ENCODE peak calls at places on chromosome 15, in six cellular contexts. One of them, this sample, is unnamed.

GRCh38 chr15:72397780-72398179 is 325 bp upstream of the TMEM202 start:
- DNase-seq in left lung: no peak
- DNase-seq in heart right ventricle: no peak
- DNase-seq in CD8-positive, alpha-beta memory T cell: no peak
- DNase-seq in HepG2: no peak
- DNase-seq in cardiac muscle cell: no peak
- DNase-seq in this sample: no peak

GRCh38 chr15:23648920-23649515 is 1.4 kb upstream of the MAGEL2 start:
- DNase-seq in HepG2: peak; percentile 16
- DNase-seq in cardiac muscle cell: peak; percentile 9
- DNase-seq in left lung: no peak
- DNase-seq in heart right ventricle: peak; percentile 25
- DNase-seq in CD8-positive, alpha-beta memory T cell: no peak
- DNase-seq in this sample: no peak

GRCh38 chr15:42692997-42693396 is 43.9 kb downstream of the CDAN1 start:
- DNase-seq in cardiac muscle cell: no peak
- DNase-seq in HepG2: no peak
- DNase-seq in heart right ventricle: no peak
- DNase-seq in left lung: no peak
- DNase-seq in CD8-positive, alpha-beta memory T cell: no peak
- DNase-seq in this sample: no peak

GRCh38 chr15:23532019-23532418 is 33.5 kb upstream of the MKRN3 start:
- DNase-seq in cardiac muscle cell: peak; percentile 2
- DNase-seq in left lung: no peak
- DNase-seq in HepG2: no peak
- DNase-seq in CD8-positive, alpha-beta memory T cell: no peak
- DNase-seq in heart right ventricle: no peak
- DNase-seq in this sample: no peak

GRCh38 chr15:62472616-62473299 is 307.7 kb upstream of the C2CD4B start:
- DNase-seq in CD8-positive, alpha-beta memory T cell: no peak
- DNase-seq in left lung: no peak
- DNase-seq in HepG2: peak; percentile 54
- DNase-seq in cardiac muscle cell: no peak
- DNase-seq in heart right ventricle: peak; percentile 42
- DNase-seq in this sample: no peak

GRCh38 chr15:45588199-45588910 is 1.2 kb downstream of the BLOC1S6 start:
- DNase-seq in left lung: no peak
- DNase-seq in heart right ventricle: no peak
- DNase-seq in CD8-positive, alpha-beta memory T cell: no peak
- DNase-seq in cardiac muscle cell: peak; percentile 12
- DNase-seq in HepG2: peak; percentile 16
- DNase-seq in this sample: no peak

GRCh38 chr15:68211656-68212320 is 6.7 kb upstream of the CALML4 start:
- DNase-seq in CD8-positive, alpha-beta memory T cell: no peak
- DNase-seq in heart right ventricle: no peak
- DNase-seq in HepG2: no peak
- DNase-seq in left lung: no peak
- DNase-seq in cardiac muscle cell: no peak
- DNase-seq in this sample: peak; percentile 28

GRCh38 chr15:93485922-93486327 is 396.9 kb upstream of the RGMA start:
- DNase-seq in heart right ventricle: peak; percentile 37
- DNase-seq in left lung: no peak
- DNase-seq in CD8-positive, alpha-beta memory T cell: no peak
- DNase-seq in HepG2: no peak
- DNase-seq in cardiac muscle cell: no peak
- DNase-seq in this sample: peak; percentile 27

GRCh38 chr15:73856458-73857192 is 16.7 kb upstream of the TBC1D21 start:
- DNase-seq in left lung: no peak
- DNase-seq in cardiac muscle cell: no peak
- DNase-seq in heart right ventricle: peak; percentile 58
- DNase-seq in HepG2: no peak
- DNase-seq in CD8-positive, alpha-beta memory T cell: no peak
- DNase-seq in this sample: no peak

GRCh38 chr15:34185666-34186065 is 24.2 kb downstream of the KATNBL1 start:
- DNase-seq in HepG2: no peak
- DNase-seq in cardiac muscle cell: peak; percentile 40
- DNase-seq in left lung: no peak
- DNase-seq in CD8-positive, alpha-beta memory T cell: no peak
- DNase-seq in heart right ventricle: no peak
- DNase-seq in this sample: no peak

GRCh38 chr15:101123222-101123910 is 128.5 kb downstream of the CHSY1 start:
- DNase-seq in cardiac muscle cell: peak; percentile 80
- DNase-seq in CD8-positive, alpha-beta memory T cell: no peak
- DNase-seq in left lung: peak; percentile 53
- DNase-seq in heart right ventricle: no peak
- DNase-seq in HepG2: no peak
- DNase-seq in this sample: no peak

GRCh38 chr15:36334059-36334458 is 245.4 kb upstream of the CDIN1 start:
- DNase-seq in heart right ventricle: no peak
- DNase-seq in HepG2: no peak
- DNase-seq in CD8-positive, alpha-beta memory T cell: no peak
- DNase-seq in left lung: no peak
- DNase-seq in cardiac muscle cell: peak; percentile 88
- DNase-seq in this sample: no peak

GRCh38 chr15:45399381-45400212 is 21.3 kb upstream of the GATM start:
- DNase-seq in heart right ventricle: no peak
- DNase-seq in CD8-positive, alpha-beta memory T cell: peak; percentile 42
- DNase-seq in cardiac muscle cell: peak; percentile 74
- DNase-seq in HepG2: peak; percentile 65
- DNase-seq in left lung: no peak
- DNase-seq in this sample: no peak

GRCh38 chr15:77187751-77188464 is 117.0 kb upstream of the TSPAN3 start:
- DNase-seq in cardiac muscle cell: peak; percentile 78
- DNase-seq in CD8-positive, alpha-beta memory T cell: no peak
- DNase-seq in HepG2: no peak
- DNase-seq in left lung: no peak
- DNase-seq in heart right ventricle: no peak
- DNase-seq in this sample: no peak

GRCh38 chr15:80953953-80954778 is 35.5 kb downstream of the MESD start:
- DNase-seq in cardiac muscle cell: no peak
- DNase-seq in CD8-positive, alpha-beta memory T cell: no peak
- DNase-seq in HepG2: peak; percentile 79
- DNase-seq in left lung: no peak
- DNase-seq in heart right ventricle: no peak
- DNase-seq in this sample: no peak

GRCh38 chr15:63291507-63291906 is 14.1 kb downstream of the APH1B start:
- DNase-seq in HepG2: no peak
- DNase-seq in left lung: no peak
- DNase-seq in CD8-positive, alpha-beta memory T cell: no peak
- DNase-seq in cardiac muscle cell: peak; percentile 74
- DNase-seq in heart right ventricle: no peak
- DNase-seq in this sample: no peak

GRCh38 chr15:81088496-81088895 is 45.6 kb upstream of the CFAP161 start:
- DNase-seq in cardiac muscle cell: no peak
- DNase-seq in left lung: no peak
- DNase-seq in HepG2: no peak
- DNase-seq in CD8-positive, alpha-beta memory T cell: no peak
- DNase-seq in heart right ventricle: no peak
- DNase-seq in this sample: no peak

GRCh38 chr15:65561934-65562333 is 31.7 kb downstream of the HACD3 start:
- DNase-seq in cardiac muscle cell: no peak
- DNase-seq in CD8-positive, alpha-beta memory T cell: no peak
- DNase-seq in heart right ventricle: no peak
- DNase-seq in HepG2: no peak
- DNase-seq in left lung: no peak
- DNase-seq in this sample: no peak

GRCh38 chr15:90358124-90359033 is 6.3 kb downstream of the ZNF774 start:
- DNase-seq in heart right ventricle: no peak
- DNase-seq in CD8-positive, alpha-beta memory T cell: no peak
- DNase-seq in HepG2: no peak
- DNase-seq in left lung: no peak
- DNase-seq in cardiac muscle cell: peak; percentile 56
- DNase-seq in this sample: no peak

GRCh38 chr15:70328137-70329115 is 230.7 kb upstream of the TLE3 start:
- DNase-seq in HepG2: no peak
- DNase-seq in left lung: no peak
- DNase-seq in heart right ventricle: peak; percentile 40
- DNase-seq in cardiac muscle cell: peak; percentile 88
- DNase-seq in CD8-positive, alpha-beta memory T cell: no peak
- DNase-seq in this sample: no peak

GRCh38 chr15:76935620-76936019 is 4.1 kb downstream of the RCN2 start:
- DNase-seq in CD8-positive, alpha-beta memory T cell: no peak
- DNase-seq in left lung: no peak
- DNase-seq in HepG2: no peak
- DNase-seq in cardiac muscle cell: no peak
- DNase-seq in heart right ventricle: no peak
- DNase-seq in this sample: no peak

GRCh38 chr15:66772604-66772966 is 70.5 kb downstream of the SMAD6 start:
- DNase-seq in cardiac muscle cell: no peak
- DNase-seq in left lung: no peak
- DNase-seq in HepG2: peak; percentile 25
- DNase-seq in heart right ventricle: no peak
- DNase-seq in CD8-positive, alpha-beta memory T cell: no peak
- DNase-seq in this sample: no peak

GRCh38 chr15:40238481-40238926 is 359 bp upstream of the PAK6 start:
- DNase-seq in left lung: no peak
- DNase-seq in cardiac muscle cell: no peak
- DNase-seq in CD8-positive, alpha-beta memory T cell: no peak
- DNase-seq in heart right ventricle: no peak
- DNase-seq in HepG2: no peak
- DNase-seq in this sample: no peak

GRCh38 chr15:69908518-69909420 is 188.9 kb downstream of the TLE3 start:
- DNase-seq in heart right ventricle: no peak
- DNase-seq in left lung: no peak
- DNase-seq in HepG2: no peak
- DNase-seq in cardiac muscle cell: no peak
- DNase-seq in CD8-positive, alpha-beta memory T cell: no peak
- DNase-seq in this sample: no peak

GRCh38 chr15:90829942-90830440 is 38.4 kb upstream of the FURIN start:
- DNase-seq in heart right ventricle: no peak
- DNase-seq in left lung: no peak
- DNase-seq in cardiac muscle cell: no peak
- DNase-seq in HepG2: no peak
- DNase-seq in CD8-positive, alpha-beta memory T cell: peak; percentile 29
- DNase-seq in this sample: no peak

GRCh38 chr15:25055356-25056068 is 100.7 kb downstream of the SNRPN start:
- DNase-seq in CD8-positive, alpha-beta memory T cell: no peak
- DNase-seq in heart right ventricle: no peak
- DNase-seq in cardiac muscle cell: no peak
- DNase-seq in left lung: no peak
- DNase-seq in HepG2: no peak
- DNase-seq in this sample: no peak
- H3K9me3 ChIP-seq in CD8-positive, alpha-beta memory T cell: peaks cover 93% of the 10 kb centered on the region
- H3K9me3 ChIP-seq in heart right ventricle: peaks cover 99% of the 10 kb centered on the region
- H3K9me3 ChIP-seq in cardiac muscle cell: peaks cover 17% of the 10 kb centered on the region
- H3K9me3 ChIP-seq in left lung: peaks cover 99% of the 10 kb centered on the region
- H3K9me3 ChIP-seq in HepG2: peaks cover 100% of the 10 kb centered on the region
- H3K9me3 ChIP-seq in this sample: peaks cover 99% of the 10 kb centered on the region

DNA sequence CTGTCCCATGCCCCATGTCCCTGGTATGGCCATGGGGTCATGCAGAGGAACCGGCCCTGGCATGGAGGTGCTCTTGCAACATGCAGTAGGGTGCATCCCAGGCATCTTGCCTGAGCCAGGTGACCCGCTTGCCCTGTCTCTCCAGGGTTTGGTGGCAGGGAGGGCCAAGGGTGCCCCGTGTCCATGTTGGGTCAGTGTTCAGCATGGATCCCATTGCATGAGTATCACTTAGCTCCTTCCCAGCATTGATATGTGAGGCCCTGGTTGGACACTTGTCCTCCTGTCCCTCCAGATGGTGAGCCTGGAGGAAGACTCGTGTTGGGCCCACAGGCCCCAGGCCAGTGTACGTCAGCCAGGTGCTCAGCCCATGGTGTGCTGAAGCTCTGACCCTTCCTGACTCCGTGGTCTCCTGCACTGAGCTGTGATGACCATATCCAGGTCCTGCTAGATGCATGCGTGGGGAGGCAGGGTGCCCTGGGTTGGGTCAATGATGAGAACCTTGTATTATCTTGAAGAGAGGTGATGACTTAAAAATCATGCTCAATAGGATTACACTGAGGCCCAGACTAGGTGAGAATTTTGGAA is 205.0 kb downstream of the UBE3A start:
- DNase-seq in HepG2: no peak
- DNase-seq in heart right ventricle: no peak
- DNase-seq in left lung: peak; percentile 19
- DNase-seq in CD8-positive, alpha-beta memory T cell: no peak
- DNase-seq in cardiac muscle cell: no peak
- DNase-seq in this sample: no peak
- H3K9me3 ChIP-seq in HepG2: peaks cover 100% of the 10 kb centered on the region
- H3K9me3 ChIP-seq in heart right ventricle: no peaks in the 10 kb centered on the region
- H3K9me3 ChIP-seq in left lung: peaks cover 95% of the 10 kb centered on the region
- H3K9me3 ChIP-seq in CD8-positive, alpha-beta memory T cell: no peaks in the 10 kb centered on the region
- H3K9me3 ChIP-seq in cardiac muscle cell: no peaks in the 10 kb centered on the region
- H3K9me3 ChIP-seq in this sample: peaks cover 95% of the 10 kb centered on the region

GRCh38 chr15:52788099-52788986 is 1.8 kb downstream of the ONECUT1 start:
- DNase-seq in cardiac muscle cell: no peak
- DNase-seq in heart right ventricle: no peak
- DNase-seq in left lung: no peak
- DNase-seq in HepG2: no peak
- DNase-seq in CD8-positive, alpha-beta memory T cell: no peak
- DNase-seq in this sample: no peak

GRCh38 chr15:52789601-52790165 is 453 bp downstream of the ONECUT1 start:
- DNase-seq in cardiac muscle cell: peak; percentile 36
- DNase-seq in HepG2: no peak
- DNase-seq in left lung: no peak
- DNase-seq in CD8-positive, alpha-beta memory T cell: no peak
- DNase-seq in heart right ventricle: no peak
- DNase-seq in this sample: peak; percentile 39

GRCh38 chr15:52787549-52788098 is 2.5 kb downstream of the ONECUT1 start:
- DNase-seq in cardiac muscle cell: no peak
- DNase-seq in heart right ventricle: no peak
- DNase-seq in HepG2: no peak
- DNase-seq in CD8-positive, alpha-beta memory T cell: no peak
- DNase-seq in left lung: no peak
- DNase-seq in this sample: peak; percentile 43

GRCh38 chr15:52790166-52790708 is at the start of gene ONECUT1:
- DNase-seq in heart right ventricle: peak; percentile 63
- DNase-seq in left lung: no peak
- DNase-seq in HepG2: peak; percentile 37
- DNase-seq in CD8-positive, alpha-beta memory T cell: no peak
- DNase-seq in cardiac muscle cell: peak; percentile 61
- DNase-seq in this sample: peak; percentile 50

GRCh38 chr15:52789008-52789600 is 1.0 kb downstream of the ONECUT1 start:
- DNase-seq in HepG2: no peak
- DNase-seq in CD8-positive, alpha-beta memory T cell: no peak
- DNase-seq in cardiac muscle cell: no peak
- DNase-seq in heart right ventricle: no peak
- DNase-seq in left lung: no peak
- DNase-seq in this sample: no peak
- H3K9me3 ChIP-seq in HepG2: peaks cover 14% of the 10 kb centered on the region
- H3K9me3 ChIP-seq in CD8-positive, alpha-beta memory T cell: no peaks in the 10 kb centered on the region
- H3K9me3 ChIP-seq in cardiac muscle cell: no peaks in the 10 kb centered on the region
- H3K9me3 ChIP-seq in heart right ventricle: no peaks in the 10 kb centered on the region
- H3K9me3 ChIP-seq in left lung: no peaks in the 10 kb centered on the region
- H3K9me3 ChIP-seq in this sample: no peaks in the 10 kb centered on the region

GRCh38 chr15:56228352-56228751 is 15.3 kb downstream of the RFX7 start:
- DNase-seq in heart right ventricle: no peak
- DNase-seq in left lung: no peak
- DNase-seq in CD8-positive, alpha-beta memory T cell: no peak
- DNase-seq in cardiac muscle cell: no peak
- DNase-seq in HepG2: no peak
- DNase-seq in this sample: no peak
- H3K9me3 ChIP-seq in heart right ventricle: peaks cover 38% of the 10 kb centered on the region
- H3K9me3 ChIP-seq in left lung: peaks cover 51% of the 10 kb centered on the region
- H3K9me3 ChIP-seq in CD8-positive, alpha-beta memory T cell: peaks cover 17% of the 10 kb centered on the region
- H3K9me3 ChIP-seq in cardiac muscle cell: no peaks in the 10 kb centered on the region
- H3K9me3 ChIP-seq in HepG2: peaks cover 28% of the 10 kb centered on the region
- H3K9me3 ChIP-seq in this sample: peaks cover 41% of the 10 kb centered on the region

This sample was measured in mucosa of descending colon.